ENCODE peak calls at places on chromosomes 13 and 19, in nine cellular contexts. One of them, this sample, is unnamed.

GRCh38 chr13:30034448-30034795 is 184.0 kb upstream of the UBL3 start:
- DNase-seq in PC-3: no peak
- DNase-seq in heart right ventricle: no peak
- DNase-seq in CD8-positive, alpha-beta memory T cell: no peak
- DNase-seq in left ventricle myocardium inferior: no peak
- DNase-seq in lower lobe of right lung: no peak
- DNase-seq in fibroblast of lung: peak; percentile 24
- DNase-seq in GM23248: peak; percentile 84
- DNase-seq in MM.1S: no peak
- DNase-seq in this sample: no peak

GRCh38 chr13:83449666-83450395 is 432.4 kb downstream of the SLITRK1 start:
- DNase-seq in PC-3: peak; percentile 72
- DNase-seq in heart right ventricle: no peak
- DNase-seq in CD8-positive, alpha-beta memory T cell: no peak
- DNase-seq in left ventricle myocardium inferior: no peak
- DNase-seq in lower lobe of right lung: no peak
- DNase-seq in fibroblast of lung: peak; percentile 45
- DNase-seq in GM23248: peak; percentile 77
- DNase-seq in MM.1S: no peak
- DNase-seq in this sample: no peak

GRCh38 chr13:112740502-112741131 is 50.8 kb downstream of the ATP11A start:
- DNase-seq in PC-3: no peak
- DNase-seq in heart right ventricle: peak; percentile 89
- DNase-seq in CD8-positive, alpha-beta memory T cell: no peak
- DNase-seq in left ventricle myocardium inferior: peak; percentile 85
- DNase-seq in lower lobe of right lung: no peak
- DNase-seq in fibroblast of lung: peak; percentile 89
- DNase-seq in GM23248: peak; percentile 83
- DNase-seq in MM.1S: no peak
- DNase-seq in this sample: no peak

GRCh38 chr13:78147905-78148304 is 229.3 kb upstream of the EDNRB start:
- DNase-seq in PC-3: peak; percentile 61
- DNase-seq in heart right ventricle: no peak
- DNase-seq in CD8-positive, alpha-beta memory T cell: no peak
- DNase-seq in left ventricle myocardium inferior: no peak
- DNase-seq in lower lobe of right lung: no peak
- DNase-seq in fibroblast of lung: peak; percentile 59
- DNase-seq in GM23248: peak; percentile 70
- DNase-seq in MM.1S: no peak
- DNase-seq in this sample: no peak

GRCh38 chr13:106104281-106104901 is 431.1 kb downstream of the EFNB2 start:
- DNase-seq in PC-3: peak; percentile 91
- DNase-seq in heart right ventricle: no peak
- DNase-seq in CD8-positive, alpha-beta memory T cell: no peak
- DNase-seq in left ventricle myocardium inferior: no peak
- DNase-seq in lower lobe of right lung: no peak
- DNase-seq in fibroblast of lung: peak; percentile 83
- DNase-seq in GM23248: peak; percentile 90
- DNase-seq in MM.1S: no peak
- DNase-seq in this sample: no peak

GRCh38 chr19:34881982-34882381 is 44.7 kb upstream of the ZNF30 start:
- DNase-seq in PC-3: peak; percentile 55
- DNase-seq in heart right ventricle: no peak
- DNase-seq in CD8-positive, alpha-beta memory T cell: no peak
- DNase-seq in left ventricle myocardium inferior: no peak
- DNase-seq in lower lobe of right lung: no peak
- DNase-seq in fibroblast of lung: no peak
- DNase-seq in GM23248: no peak
- DNase-seq in MM.1S: no peak
- DNase-seq in this sample: no peak

GRCh38 chr19:23887642-23888041 is 27.0 kb upstream of the ZNF726 start:
- DNase-seq in PC-3: peak; percentile 20
- DNase-seq in heart right ventricle: no peak
- DNase-seq in CD8-positive, alpha-beta memory T cell: no peak
- DNase-seq in left ventricle myocardium inferior: no peak
- DNase-seq in lower lobe of right lung: no peak
- DNase-seq in fibroblast of lung: no peak
- DNase-seq in GM23248: no peak
- DNase-seq in MM.1S: no peak
- DNase-seq in this sample: no peak

GRCh38 chr13:72648513-72649065 is 78.8 kb downstream of the MZT1 start:
- DNase-seq in PC-3: peak; percentile 6
- DNase-seq in heart right ventricle: no peak
- DNase-seq in CD8-positive, alpha-beta memory T cell: no peak
- DNase-seq in left ventricle myocardium inferior: no peak
- DNase-seq in lower lobe of right lung: no peak
- DNase-seq in fibroblast of lung: peak; percentile 9
- DNase-seq in GM23248: no peak
- DNase-seq in MM.1S: no peak
- DNase-seq in this sample: no peak

GRCh38 chr13:78409172-78409571 is 194.2 kb downstream of the POU4F1 start:
- DNase-seq in PC-3: no peak
- DNase-seq in heart right ventricle: no peak
- DNase-seq in CD8-positive, alpha-beta memory T cell: no peak
- DNase-seq in left ventricle myocardium inferior: no peak
- DNase-seq in lower lobe of right lung: no peak
- DNase-seq in fibroblast of lung: no peak
- DNase-seq in GM23248: no peak
- DNase-seq in MM.1S: peak; percentile 11
- DNase-seq in this sample: no peak

GRCh38 chr13:52001120-52001731 is 10.0 kb downstream of the ATP7B start:
- DNase-seq in PC-3: peak; percentile 50
- DNase-seq in heart right ventricle: no peak
- DNase-seq in CD8-positive, alpha-beta memory T cell: peak; percentile 33
- DNase-seq in left ventricle myocardium inferior: no peak
- DNase-seq in lower lobe of right lung: no peak
- DNase-seq in fibroblast of lung: peak; percentile 71
- DNase-seq in GM23248: peak; percentile 69
- DNase-seq in MM.1S: peak; percentile 16
- DNase-seq in this sample: no peak

GRCh38 chr19:46495789-46496099 is at the start of gene PNMA8B:
- DNase-seq in PC-3: no peak
- DNase-seq in heart right ventricle: peak; percentile 58
- DNase-seq in CD8-positive, alpha-beta memory T cell: no peak
- DNase-seq in left ventricle myocardium inferior: peak; percentile 63
- DNase-seq in lower lobe of right lung: peak; percentile 56
- DNase-seq in fibroblast of lung: peak; percentile 54
- DNase-seq in GM23248: peak; percentile 35
- DNase-seq in MM.1S: peak; percentile 21
- DNase-seq in this sample: peak; percentile 95

GRCh38 chr13:99922631-99923404 is 48.7 kb downstream of the ZIC5 start:
- DNase-seq in PC-3: no peak
- DNase-seq in heart right ventricle: no peak
- DNase-seq in CD8-positive, alpha-beta memory T cell: no peak
- DNase-seq in left ventricle myocardium inferior: no peak
- DNase-seq in lower lobe of right lung: no peak
- DNase-seq in fibroblast of lung: no peak
- DNase-seq in GM23248: no peak
- DNase-seq in MM.1S: no peak
- DNase-seq in this sample: no peak

GRCh38 chr19:27780367-27781065 is 1432.4 kb downstream of the UQCRFS1 start:
- DNase-seq in PC-3: no peak
- DNase-seq in heart right ventricle: no peak
- DNase-seq in CD8-positive, alpha-beta memory T cell: no peak
- DNase-seq in left ventricle myocardium inferior: no peak
- DNase-seq in lower lobe of right lung: no peak
- DNase-seq in fibroblast of lung: no peak
- DNase-seq in GM23248: no peak
- DNase-seq in MM.1S: no peak
- DNase-seq in this sample: no peak

GRCh38 chr13:35712907-35713685 is 236.6 kb upstream of the MAB21L1 start:
- DNase-seq in PC-3: no peak
- DNase-seq in heart right ventricle: no peak
- DNase-seq in CD8-positive, alpha-beta memory T cell: no peak
- DNase-seq in left ventricle myocardium inferior: no peak
- DNase-seq in lower lobe of right lung: no peak
- DNase-seq in fibroblast of lung: peak; percentile 43
- DNase-seq in GM23248: peak; percentile 77
- DNase-seq in MM.1S: no peak
- DNase-seq in this sample: no peak

GRCh38 chr19:4217429-4218264 is 11.7 kb upstream of the EBI3 start:
- DNase-seq in PC-3: no peak
- DNase-seq in heart right ventricle: no peak
- DNase-seq in CD8-positive, alpha-beta memory T cell: no peak
- DNase-seq in left ventricle myocardium inferior: no peak
- DNase-seq in lower lobe of right lung: no peak
- DNase-seq in fibroblast of lung: no peak
- DNase-seq in GM23248: no peak
- DNase-seq in MM.1S: no peak
- DNase-seq in this sample: no peak

GRCh38 chr19:31066385-31066784 is 282.9 kb downstream of the TSHZ3 start:
- DNase-seq in PC-3: peak; percentile 40
- DNase-seq in heart right ventricle: no peak
- DNase-seq in CD8-positive, alpha-beta memory T cell: no peak
- DNase-seq in left ventricle myocardium inferior: no peak
- DNase-seq in lower lobe of right lung: no peak
- DNase-seq in fibroblast of lung: peak; percentile 65
- DNase-seq in GM23248: peak; percentile 76
- DNase-seq in MM.1S: no peak
- DNase-seq in this sample: no peak

DNA sequence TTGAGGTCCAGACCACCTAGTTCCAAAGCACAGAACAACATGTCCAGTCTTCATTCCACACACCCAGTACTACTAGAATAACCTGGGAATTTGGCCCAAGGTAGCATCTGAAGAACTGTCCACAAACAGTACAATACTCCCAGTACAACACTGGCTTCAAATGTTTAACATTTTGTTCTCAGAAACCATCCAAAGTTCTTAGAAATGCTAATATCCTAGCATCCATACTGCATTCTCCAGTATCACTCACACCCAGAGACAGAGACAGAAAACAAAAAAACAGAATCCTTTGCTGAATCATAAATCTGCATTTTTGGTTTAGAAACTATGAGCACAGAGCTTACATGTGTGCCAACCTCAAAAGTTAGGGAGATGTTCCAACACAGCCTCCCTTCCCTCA is 490.8 kb downstream of the FOXO1 start:
- DNase-seq in PC-3: no peak
- DNase-seq in heart right ventricle: no peak
- DNase-seq in CD8-positive, alpha-beta memory T cell: no peak
- DNase-seq in left ventricle myocardium inferior: no peak
- DNase-seq in lower lobe of right lung: no peak
- DNase-seq in fibroblast of lung: peak; percentile 17
- DNase-seq in GM23248: peak; percentile 50
- DNase-seq in MM.1S: no peak
- DNase-seq in this sample: no peak
- H3K4me1 ChIP-seq in PC-3: peaks cover 9% of the 10 kb centered on the region
- H3K4me1 ChIP-seq in heart right ventricle: no peaks in the 10 kb centered on the region
- H3K4me1 ChIP-seq in CD8-positive, alpha-beta memory T cell: peaks cover 12% of the 10 kb centered on the region
- H3K4me1 ChIP-seq in left ventricle myocardium inferior: peaks cover 20% of the 10 kb centered on the region
- H3K4me1 ChIP-seq in lower lobe of right lung: no peaks in the 10 kb centered on the region
- H3K4me1 ChIP-seq in fibroblast of lung: no peaks in the 10 kb centered on the region
- H3K4me1 ChIP-seq in GM23248: peaks cover 5% of the 10 kb centered on the region
- H3K4me1 ChIP-seq in MM.1S: no peaks in the 10 kb centered on the region
- H3K4me1 ChIP-seq in this sample: no peaks in the 10 kb centered on the region

GRCh38 chr13:41075034-41075433 is 13.7 kb downstream of the WBP4 start:
- DNase-seq in PC-3: peak; percentile 46
- DNase-seq in heart right ventricle: no peak
- DNase-seq in CD8-positive, alpha-beta memory T cell: peak; percentile 28
- DNase-seq in left ventricle myocardium inferior: no peak
- DNase-seq in lower lobe of right lung: no peak
- DNase-seq in fibroblast of lung: peak; percentile 69
- DNase-seq in GM23248: peak; percentile 69
- DNase-seq in MM.1S: peak; percentile 21
- DNase-seq in this sample: peak; percentile 50

GRCh38 chr13:41077475-41077874 is 16.2 kb downstream of the WBP4 start:
- DNase-seq in PC-3: no peak
- DNase-seq in heart right ventricle: no peak
- DNase-seq in CD8-positive, alpha-beta memory T cell: no peak
- DNase-seq in left ventricle myocardium inferior: no peak
- DNase-seq in lower lobe of right lung: no peak
- DNase-seq in fibroblast of lung: no peak
- DNase-seq in GM23248: no peak
- DNase-seq in MM.1S: no peak
- DNase-seq in this sample: no peak

GRCh38 chr13:41074523-41074922 is 13.2 kb downstream of the WBP4 start:
- DNase-seq in PC-3: no peak
- DNase-seq in heart right ventricle: no peak
- DNase-seq in CD8-positive, alpha-beta memory T cell: no peak
- DNase-seq in left ventricle myocardium inferior: no peak
- DNase-seq in lower lobe of right lung: no peak
- DNase-seq in fibroblast of lung: no peak
- DNase-seq in GM23248: no peak
- DNase-seq in MM.1S: no peak
- DNase-seq in this sample: no peak

GRCh38 chr13:41075485-41075884 is 14.2 kb downstream of the WBP4 start:
- DNase-seq in PC-3: no peak
- DNase-seq in heart right ventricle: no peak
- DNase-seq in CD8-positive, alpha-beta memory T cell: no peak
- DNase-seq in left ventricle myocardium inferior: no peak
- DNase-seq in lower lobe of right lung: no peak
- DNase-seq in fibroblast of lung: no peak
- DNase-seq in GM23248: no peak
- DNase-seq in MM.1S: no peak
- DNase-seq in this sample: no peak

GRCh38 chr13:41079725-41080124 is 18.4 kb downstream of the WBP4 start:
- DNase-seq in PC-3: no peak
- DNase-seq in heart right ventricle: no peak
- DNase-seq in CD8-positive, alpha-beta memory T cell: no peak
- DNase-seq in left ventricle myocardium inferior: no peak
- DNase-seq in lower lobe of right lung: no peak
- DNase-seq in fibroblast of lung: no peak
- DNase-seq in GM23248: no peak
- DNase-seq in MM.1S: no peak
- DNase-seq in this sample: no peak
- H3K36me3 ChIP-seq in PC-3: peaks cover 25% of the 10 kb centered on the region
- H3K36me3 ChIP-seq in heart right ventricle: peaks cover 100% of the 10 kb centered on the region
- H3K36me3 ChIP-seq in CD8-positive, alpha-beta memory T cell: peaks cover 15% of the 10 kb centered on the region
- H3K36me3 ChIP-seq in left ventricle myocardium inferior: peaks cover 94% of the 10 kb centered on the region
- H3K36me3 ChIP-seq in lower lobe of right lung: peaks cover 89% of the 10 kb centered on the region
- H3K36me3 ChIP-seq in fibroblast of lung: peaks cover 8% of the 10 kb centered on the region
- H3K36me3 ChIP-seq in GM23248: peaks cover 35% of the 10 kb centered on the region
- H3K36me3 ChIP-seq in MM.1S: no peaks in the 10 kb centered on the region
- H3K36me3 ChIP-seq in this sample: peaks cover 14% of the 10 kb centered on the region

DNA sequence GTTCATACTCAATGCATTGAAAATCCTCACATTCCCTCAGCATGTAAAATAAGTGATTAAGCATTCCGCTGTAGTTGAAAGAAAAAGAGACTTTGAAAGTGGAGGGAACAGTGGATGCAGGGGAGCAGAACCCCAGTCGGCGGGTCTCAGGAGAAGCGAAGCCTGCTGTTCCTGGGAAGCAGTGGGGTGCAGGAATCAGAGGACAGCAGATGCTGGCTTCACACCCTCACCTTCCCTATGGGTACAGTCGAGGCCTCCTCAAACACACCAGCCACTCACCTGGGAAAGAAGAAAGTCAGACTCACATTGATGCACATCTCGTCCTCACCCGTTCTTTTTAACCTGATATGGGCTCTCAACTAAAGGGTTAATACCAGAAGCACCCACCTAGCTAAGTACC is 38.2 kb downstream of the COL4A2 start:
- DNase-seq in PC-3: no peak
- DNase-seq in heart right ventricle: no peak
- DNase-seq in CD8-positive, alpha-beta memory T cell: no peak
- DNase-seq in left ventricle myocardium inferior: no peak
- DNase-seq in lower lobe of right lung: no peak
- DNase-seq in fibroblast of lung: no peak
- DNase-seq in GM23248: no peak
- DNase-seq in MM.1S: no peak
- DNase-seq in this sample: no peak
- H3K4me1 ChIP-seq in PC-3: peaks cover 65% of the 10 kb centered on the region
- H3K4me1 ChIP-seq in heart right ventricle: peaks cover 35% of the 10 kb centered on the region
- H3K4me1 ChIP-seq in CD8-positive, alpha-beta memory T cell: peaks cover 11% of the 10 kb centered on the region
- H3K4me1 ChIP-seq in left ventricle myocardium inferior: peaks cover 78% of the 10 kb centered on the region
- H3K4me1 ChIP-seq in lower lobe of right lung: peaks cover 51% of the 10 kb centered on the region
- H3K4me1 ChIP-seq in fibroblast of lung: peaks cover 26% of the 10 kb centered on the region
- H3K4me1 ChIP-seq in GM23248: peaks cover 20% of the 10 kb centered on the region
- H3K4me1 ChIP-seq in MM.1S: no peaks in the 10 kb centered on the region
- H3K4me1 ChIP-seq in this sample: no peaks in the 10 kb centered on the region

GRCh38 chr19:41872384-41872774 is 4.7 kb upstream of the CD79A start:
- DNase-seq in PC-3: no peak
- DNase-seq in heart right ventricle: no peak
- DNase-seq in CD8-positive, alpha-beta memory T cell: no peak
- DNase-seq in left ventricle myocardium inferior: no peak
- DNase-seq in lower lobe of right lung: no peak
- DNase-seq in fibroblast of lung: peak; percentile 15
- DNase-seq in GM23248: no peak
- DNase-seq in MM.1S: no peak
- DNase-seq in this sample: no peak
- H3K36me3 ChIP-seq in PC-3: peaks cover 35% of the 10 kb centered on the region
- H3K36me3 ChIP-seq in heart right ventricle: peaks cover 50% of the 10 kb centered on the region
- H3K36me3 ChIP-seq in CD8-positive, alpha-beta memory T cell: peaks cover 25% of the 10 kb centered on the region
- H3K36me3 ChIP-seq in left ventricle myocardium inferior: peaks cover 46% of the 10 kb centered on the region
- H3K36me3 ChIP-seq in lower lobe of right lung: peaks cover 54% of the 10 kb centered on the region
- H3K36me3 ChIP-seq in fibroblast of lung: peaks cover 24% of the 10 kb centered on the region
- H3K36me3 ChIP-seq in GM23248: peaks cover 35% of the 10 kb centered on the region
- H3K36me3 ChIP-seq in MM.1S: peaks cover 9% of the 10 kb centered on the region
- H3K36me3 ChIP-seq in this sample: peaks cover 50% of the 10 kb centered on the region

This sample was measured in BE2C.